ENCODE peak calls at places on chromosome 20, in five cellular contexts. O, W, E, H and G are unnamed samples.

GRCh38 chr20:62358171-62358719 is 8.9 kb downstream of the LAMA5 start:
- DNase-seq in O (no peak), H (no peak), W (no peak), E (peak; percentile 69), G (no peak)

GRCh38 chr20:37202267-37202943 is 23.1 kb upstream of the MROH8 start:
- DNase-seq in H (peak; percentile 95), E (no peak), O (no peak), W (no peak), G (peak; percentile 88)

GRCh38 chr20:63552481-63553249 is 1.3 kb upstream of the FNDC11 start:
- DNase-seq in H (no peak), E (no peak), O (no peak), W (peak; percentile 51), G (no peak)

GRCh38 chr20:50003253-50003656 is 20.5 kb downstream of the SNAI1 start:
- DNase-seq in O (no peak), W (no peak), E (no peak), H (peak; percentile 69), G (no peak)

GRCh38 chr20:51339721-51340450 is 202.6 kb downstream of the NFATC2 start:
- DNase-seq in O (no peak), E (no peak), W (no peak), H (no peak), G (peak; percentile 62)

GRCh38 chr20:5353624-5354496 is 37.1 kb upstream of the PROKR2 start:
- DNase-seq in E (no peak), W (no peak), H (peak; percentile 5), O (no peak), G (no peak)

GRCh38 chr20:12740647-12741046 is 268.1 kb upstream of the SPTLC3 start:
- DNase-seq in E (no peak), O (no peak), H (no peak), W (no peak), G (no peak)

GRCh38 chr20:51861726-51862466 is 59.6 kb upstream of the SALL4 start:
- DNase-seq in E (no peak), W (no peak), O (no peak), H (no peak), G (no peak)

GRCh38 chr20:3864518-3864917 is 17.9 kb downstream of the MAVS start:
- DNase-seq in E (no peak), W (no peak), O (no peak), H (no peak), G (no peak)

GRCh38 chr20:11067359-11067758 is 393.6 kb upstream of the JAG1 start:
- DNase-seq in H (no peak), E (no peak), W (no peak), O (no peak), G (no peak)

GRCh38 chr20:6269163-6269873 is 146.5 kb upstream of the FERMT1 start:
- DNase-seq in O (no peak), H (no peak), E (no peak), W (no peak), G (no peak)

GRCh38 chr20:31864521-31865400 is 5.6 kb downstream of the DUSP15 start:
- DNase-seq in H (no peak), W (no peak), E (no peak), O (no peak), G (no peak)

GRCh38 chr20:831956-832355 is 1.6 kb upstream of the FAM110A start:
- DNase-seq in O (no peak), E (no peak), H (no peak), W (no peak), G (no peak)

GRCh38 chr20:40305303-40305702 is 383.7 kb downstream of the MAFB start:
- DNase-seq in H (no peak), W (no peak), E (peak; percentile 39), O (no peak), G (no peak)

GRCh38 chr20:6008254-6008653 is 45.6 kb downstream of the LRRN4 start:
- DNase-seq in E (peak; percentile 66), H (peak; percentile 87), W (no peak), O (no peak), G (peak; percentile 78)

GRCh38 chr20:37239026-37239451 is 22.6 kb downstream of the GHRH start:
- DNase-seq in O (no peak), W (no peak), H (no peak), E (no peak), G (no peak)

GRCh38 chr20:63273635-63274380 is 1.2 kb downstream of the ARFGAP1 start:
- DNase-seq in E (no peak), W (no peak), O (no peak), H (peak; percentile 14), G (peak; percentile 7)

GRCh38 chr20:57509665-57510237 is 15.2 kb downstream of the CTCFL start:
- DNase-seq in E (no peak), O (no peak), W (no peak), H (no peak), G (no peak)

GRCh38 chr20:17878912-17879602 is 89.5 kb downstream of the SNX5 start:
- DNase-seq in H (no peak), O (no peak), E (no peak), W (no peak), G (no peak)

GRCh38 chr20:9515761-9516657 is 1.6 kb downstream of the LAMP5 start:
- DNase-seq in O (peak; percentile 23), H (no peak), E (no peak), W (no peak), G (no peak)